ENCODE peak calls at places on chromosomes 5 and 9, in five cellular contexts. Q is sigmoid colon, Y is tibial nerve, V is fibroblast of lung, E is coronary artery. D is an unnamed sample.

GRCh38 chr9:135521608-135522095 is 412 bp downstream of the LCN1 start:
- DNase-seq in Q (peak), Y (no peak), V (no peak), E (peak), D (no peak)

GRCh38 chr9:137095664-137096517 is 9.1 kb downstream of the MAN1B1 start:
- DNase-seq in Q (no peak), Y (no peak), V (no peak), E (no peak), D (no peak)

GRCh38 chr9:91181541-91181940 is 180.2 kb downstream of the AUH start:
- DNase-seq in Q (no peak), Y (no peak), V (no peak), E (peak), D (no peak)

GRCh38 chr5:139388198-139388821 is 1.4 kb downstream of the MZB1 start:
- DNase-seq in Q (no peak), Y (no peak), V (no peak), E (no peak), D (no peak)

GRCh38 chr9:6414291-6414690 is 1.3 kb downstream of the UHRF2 start:
- DNase-seq in Q (no peak), Y (no peak), V (peak), E (no peak), D (peak)

GRCh38 chr9:6113312-6113711 is 97.9 kb upstream of the RANBP6 start:
- DNase-seq in Q (no peak), Y (no peak), V (no peak), E (no peak), D (no peak)

GRCh38 chr9:111601237-111602018 is 2.0 kb upstream of the PTGR1 start:
- DNase-seq in Q (no peak), Y (no peak), V (peak), E (no peak), D (peak)

GRCh38 chr5:135457424-135458071 is 5.4 kb upstream of the TIFAB start:
- DNase-seq in Q (peak), Y (peak), V (peak), E (no peak), D (peak)

GRCh38 chr9:98983295-98984268 is 39.9 kb downstream of the COL15A1 start:
- DNase-seq in Q (peak), Y (no peak), V (peak), E (no peak), D (peak)

GRCh38 chr5:139226131-139226530 is 28.0 kb upstream of the SIL1 start:
- DNase-seq in Q (no peak), Y (no peak), V (no peak), E (no peak), D (no peak)

GRCh38 chr9:126613656-126614055 is at the start of gene LMX1B:
- DNase-seq in Q (no peak), Y (no peak), V (peak), E (no peak), D (peak)

GRCh38 chr9:105242557-105242956 is 1.9 kb upstream of the SLC44A1 start:
- DNase-seq in Q (no peak), Y (no peak), V (no peak), E (no peak), D (peak)

GRCh38 chr9:111096051-111096450 is 57.8 kb upstream of the LPAR1 start:
- DNase-seq in Q (no peak), Y (no peak), V (no peak), E (no peak), D (no peak)

GRCh38 chr5:54520438-54520846 is 2.9 kb downstream of the SNX18 start:
- DNase-seq in Q (no peak), Y (peak), V (peak), E (no peak), D (peak)

GRCh38 chr5:150904479-150905311 is at the start of gene ZNF300:
- DNase-seq in Q (peak), Y (peak), V (peak), E (peak), D (peak)

GRCh38 chr9:83956288-83957028 is 23.6 kb downstream of the HNRNPK start:
- DNase-seq in Q (peak), Y (peak), V (peak), E (peak), D (peak)

GRCh38 chr5:96432245-96433065 is 593 bp downstream of the PCSK1 start:
- DNase-seq in Q (no peak), Y (no peak), V (peak), E (no peak), D (no peak)

GRCh38 chr5:172648008-172648359 is 6.9 kb downstream of the NEURL1B start:
- DNase-seq in Q (no peak), Y (no peak), V (no peak), E (no peak), D (no peak)

GRCh38 chr5:39631948-39632347 is 207.2 kb upstream of the DAB2 start:
- DNase-seq in Q (no peak), Y (no peak), V (peak), E (no peak), D (no peak)

GRCh38 chr9:72586388-72587160 is 65.2 kb downstream of the TMC1 start:
- DNase-seq in Q (no peak), Y (no peak), V (peak), E (no peak), D (peak)

GRCh38 chr5:68290260-68290674 is 74.7 kb downstream of the PIK3R1 start:
- DNase-seq in Q (peak), Y (peak), V (peak), E (no peak), D (peak)

GRCh38 chr9:121613009-121613766 is 38.2 kb upstream of the DAB2IP start:
- DNase-seq in Q (no peak), Y (no peak), V (no peak), E (no peak), D (no peak)

GRCh38 chr5:84680908-84681307 is 296.2 kb upstream of the EDIL3 start:
- DNase-seq in Q (no peak), Y (no peak), V (no peak), E (no peak), D (no peak)

GRCh38 chr9:136514022-136514714 is 31.3 kb upstream of the SEC16A start:
- DNase-seq in Q (no peak), Y (no peak), V (no peak), E (no peak), D (no peak)

GRCh38 chr5:64682608-64683007 is 7.7 kb upstream of the SHISAL2B start:
- DNase-seq in Q (no peak), Y (no peak), V (no peak), E (no peak), D (no peak)

GRCh38 chr9:107024193-107024592 is 161.2 kb downstream of the ZNF462 start:
- DNase-seq in Q (no peak), Y (no peak), V (peak), E (no peak), D (no peak)

GRCh38 chr9:91905958-91906585 is 44.0 kb downstream of the ROR2 start:
- DNase-seq in Q (no peak), Y (peak), V (no peak), E (no peak), D (no peak)

GRCh38 chr9:132585954-132586829 is 3.8 kb downstream of the BARHL1 start:
- DNase-seq in Q (no peak), Y (no peak), V (no peak), E (no peak), D (no peak)

GRCh38 chr5:147460380-147460779 is 49.5 kb downstream of the DPYSL3 start:
- DNase-seq in Q (no peak), Y (no peak), V (no peak), E (no peak), D (no peak)

GRCh38 chr9:126599047-126599650 is 14.6 kb upstream of the LMX1B start:
- DNase-seq in Q (no peak), Y (no peak), V (no peak), E (no peak), D (no peak)

GRCh38 chr9:120392711-120393110 is 187.3 kb downstream of the CDK5RAP2 start:
- DNase-seq in Q (peak), Y (no peak), V (no peak), E (no peak), D (no peak)

GRCh38 chr9:138065287-138065686 is 187.7 kb downstream of the CACNA1B start:
- DNase-seq in Q (peak), Y (no peak), V (no peak), E (no peak), D (no peak)

GRCh38 chr5:114062940-114063867 is 298.7 kb upstream of the KCNN2 start:
- DNase-seq in Q (no peak), Y (no peak), V (no peak), E (no peak), D (no peak)

GRCh38 chr5:34756781-34757624 is 82.0 kb upstream of the TTC23L start:
- DNase-seq in Q (no peak), Y (no peak), V (peak), E (no peak), D (no peak)

GRCh38 chr5:116442095-116442534 is 132.5 kb downstream of the SEMA6A start:
- DNase-seq in Q (no peak), Y (no peak), V (peak), E (no peak), D (peak)

GRCh38 chr9:137381501-137382443 is 41.2 kb downstream of the EXD3 start:
- DNase-seq in Q (peak), Y (no peak), V (no peak), E (no peak), D (no peak)

GRCh38 chr5:1488882-1489680 is 34.7 kb downstream of the LPCAT1 start:
- DNase-seq in Q (no peak), Y (no peak), V (peak), E (no peak), D (peak)

GRCh38 chr5:172958268-172959046 is 767 bp upstream of the RPL26L1 start:
- DNase-seq in Q (peak), Y (peak), V (peak), E (peak), D (peak)

GRCh38 chr9:81224166-81224858 is 465.0 kb downstream of the TLE1 start:
- DNase-seq in Q (peak), Y (no peak), V (no peak), E (no peak), D (no peak)

GRCh38 chr9:129242191-129242953 is 64.3 kb upstream of the IER5L start:
- DNase-seq in Q (no peak), Y (no peak), V (no peak), E (no peak), D (no peak)
- H3K4me3 ChIP-seq in Q (no peak), Y (no peak), V (no peak), E (no peak), D (no peak)

DNA sequence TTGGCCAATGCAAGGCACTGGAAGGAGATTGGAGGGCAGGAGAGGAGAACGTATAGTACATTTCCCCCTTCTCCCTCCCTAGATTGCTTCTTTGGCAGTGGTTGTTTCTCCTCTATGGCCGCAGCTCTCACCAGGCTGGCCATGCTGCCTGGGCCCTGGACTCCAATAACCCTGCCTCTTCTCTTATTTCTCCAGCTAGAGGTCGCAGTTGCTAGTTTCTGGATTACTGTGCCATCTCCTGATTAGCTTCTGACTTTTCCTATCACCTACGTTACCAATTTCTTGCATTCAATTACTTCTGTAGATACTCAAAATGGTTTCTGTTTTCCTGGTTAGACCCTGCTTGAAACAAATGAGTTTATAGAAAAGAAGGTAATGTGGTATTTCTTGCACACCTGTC is 2.4 kb upstream of the MACIR start:
- DNase-seq in Q (no peak), Y (no peak), V (no peak), E (no peak), D (no peak)
- TF ChIP-seq CTCF in Q (no peak), Y (no peak), V (no peak), E (no peak), D (peak)

GRCh38 chr5:73450041-73450598 is 1.5 kb upstream of the FOXD1 start:
- DNase-seq in Q (no peak), Y (no peak), V (no peak), E (no peak), D (no peak)

GRCh38 chr5:73452215-73452614 is 3.6 kb upstream of the FOXD1 start:
- DNase-seq in Q (no peak), Y (no peak), V (no peak), E (no peak), D (no peak)

GRCh38 chr5:73448451-73449136 is at the start of gene FOXD1:
- DNase-seq in Q (peak), Y (peak), V (peak), E (no peak), D (peak)

GRCh38 chr5:73451218-73452130 is 2.9 kb upstream of the FOXD1 start:
- DNase-seq in Q (no peak), Y (no peak), V (peak), E (no peak), D (peak)

DNA sequence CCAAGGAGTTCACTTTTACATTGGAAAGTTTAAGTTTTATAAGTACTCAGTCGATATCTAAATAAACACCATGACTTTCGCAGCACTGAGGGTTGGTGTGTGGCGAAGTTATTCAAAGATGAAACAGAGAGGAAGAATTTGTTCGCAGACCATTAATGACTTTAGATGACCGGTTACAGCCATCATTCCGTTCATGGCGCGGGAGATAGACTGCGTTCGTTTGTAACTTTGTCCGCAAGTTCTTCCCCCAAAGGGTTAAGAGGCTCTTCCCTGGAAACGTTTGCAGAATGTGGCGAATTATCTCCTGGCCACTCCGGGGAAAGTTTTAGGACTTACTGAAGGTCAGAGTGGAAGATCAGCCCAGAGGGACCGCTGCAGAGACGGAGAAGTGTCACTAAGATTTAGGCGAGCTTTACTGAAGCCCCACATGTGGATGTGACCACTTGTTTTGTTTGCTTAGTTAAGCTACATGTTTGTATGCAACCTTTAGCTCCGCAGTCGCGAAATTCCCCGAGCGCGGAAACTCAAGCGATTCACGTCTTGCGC is 2.2 kb upstream of the FOXD1 start:
- DNase-seq in Q (no peak), Y (no peak), V (peak), E (no peak), D (no peak)
- H3K4me3 ChIP-seq in Q (no peak), Y (peak), V (peak), E (peak), D (no peak)

GRCh38 chr9:4987996-4988421 is 2.9 kb downstream of the JAK2 start:
- DNase-seq in Q (no peak), Y (peak), V (peak), E (no peak), D (peak)
- TF ChIP-seq CTCF in Q (peak), Y (peak), V (peak), E (peak), D (peak)

DNA sequence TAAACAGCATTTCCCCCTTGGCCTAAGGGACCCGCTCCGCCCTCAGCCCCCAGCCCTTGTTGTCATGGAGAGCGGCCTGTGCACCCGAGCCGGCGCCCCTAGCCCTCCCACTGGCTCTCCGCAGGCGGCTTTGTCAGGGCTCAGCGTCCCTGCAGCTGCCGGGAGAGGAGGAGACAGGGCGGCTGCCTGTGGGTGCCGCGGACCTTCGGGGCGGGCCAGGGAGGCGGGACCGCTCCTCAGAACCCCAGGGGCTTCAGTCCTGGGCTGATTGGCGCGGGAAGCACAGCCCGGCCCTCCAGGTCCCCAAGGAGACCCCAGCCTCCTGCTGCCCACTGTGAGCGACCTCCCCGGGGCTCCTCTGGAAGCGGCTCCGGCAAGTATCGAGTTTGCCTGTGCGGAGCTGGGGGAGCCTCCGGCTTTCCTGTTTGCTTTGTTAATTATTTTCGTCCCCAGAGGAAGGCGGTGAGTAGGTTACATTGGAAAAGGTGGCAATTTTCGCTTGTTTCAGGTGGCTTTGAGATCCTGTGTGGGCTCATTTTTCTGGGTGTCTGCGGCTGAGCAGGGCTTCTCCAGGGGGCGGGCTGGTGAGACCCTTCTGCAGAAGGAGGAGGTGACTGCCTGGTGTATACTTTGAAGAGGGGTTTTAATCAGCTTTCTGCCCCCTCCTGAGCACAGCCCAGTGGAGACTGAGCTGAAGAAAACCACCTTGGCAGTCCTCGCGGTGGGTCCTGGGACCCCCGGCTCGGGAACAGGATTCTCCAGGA is at the start of gene FGD3:
- DNase-seq in Q (no peak), Y (no peak), V (peak), E (no peak), D (no peak)
- H3K4me3 ChIP-seq in Q (peak), Y (peak), V (peak), E (peak), D (peak)

DNA sequence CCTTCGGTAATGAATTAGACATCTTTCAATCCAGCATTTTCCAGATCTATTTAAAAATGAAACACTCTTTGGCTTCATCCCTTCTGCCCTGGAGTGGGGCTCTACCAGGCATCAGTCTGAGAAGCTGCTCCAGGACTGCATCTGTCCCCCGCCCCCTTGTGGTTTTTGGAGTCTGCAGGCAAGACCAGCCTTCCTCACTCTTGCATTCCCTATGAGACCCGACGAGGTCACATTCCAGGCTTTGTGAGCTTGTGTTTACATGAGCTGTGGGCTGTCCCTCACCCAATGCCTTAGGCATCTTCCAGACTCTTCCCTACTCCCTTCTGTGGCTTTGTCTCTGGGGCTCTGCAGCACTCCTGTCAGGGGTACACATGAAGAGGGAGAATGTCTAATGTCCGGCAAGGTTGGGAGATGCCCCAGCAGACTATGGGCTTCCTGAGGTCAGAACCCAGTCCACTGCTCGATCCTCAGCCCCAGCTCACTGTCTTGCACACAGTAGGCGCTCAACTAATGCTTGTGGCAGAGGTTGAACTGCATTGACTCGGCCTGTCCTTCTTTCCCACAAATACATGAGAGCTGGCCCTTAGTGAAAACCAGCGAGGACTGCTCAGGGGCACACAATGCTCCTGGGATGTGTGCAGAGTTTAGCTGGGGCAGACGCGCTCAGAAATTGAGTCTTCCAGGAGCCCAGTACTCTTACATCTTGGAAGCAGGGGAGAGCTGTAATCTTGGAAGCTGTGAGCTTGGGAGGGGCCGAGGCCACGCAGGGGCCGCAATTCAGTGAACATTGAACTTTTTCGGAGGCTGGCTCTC is 11.6 kb upstream of the GADD45G start:
- DNase-seq in Q (no peak), Y (no peak), V (peak), E (no peak), D (peak)
- TF ChIP-seq CTCF in Q (no peak), Y (no peak), V (no peak), E (no peak), D (peak)

GRCh38 chr9:85505612-85506011 is 236.1 kb downstream of the AGTPBP1 start:
- DNase-seq in Q (no peak), Y (no peak), V (no peak), E (no peak), D (no peak)
- H3K4me3 ChIP-seq in Q (no peak), Y (no peak), V (no peak), E (no peak), D (no peak)

GRCh38 chr5:14834062-14834461 is 37.5 kb downstream of the ANKH start:
- DNase-seq in Q (no peak), Y (no peak), V (no peak), E (no peak), D (no peak)

GRCh38 chr5:14834584-14835540 is 36.7 kb downstream of the ANKH start:
- DNase-seq in Q (no peak), Y (no peak), V (peak), E (no peak), D (no peak)

GRCh38 chr5:14840624-14841023 is 31.0 kb downstream of the ANKH start:
- DNase-seq in Q (no peak), Y (no peak), V (no peak), E (no peak), D (no peak)

GRCh38 chr5:14842117-14842516 is 29.5 kb downstream of the ANKH start:
- DNase-seq in Q (no peak), Y (no peak), V (no peak), E (no peak), D (no peak)

GRCh38 chr5:14838396-14839319 is 32.9 kb downstream of the ANKH start:
- DNase-seq in Q (no peak), Y (no peak), V (no peak), E (no peak), D (no peak)
- TF ChIP-seq CTCF in Q (no peak), Y (no peak), V (no peak), E (no peak), D (no peak)